ENCODE peak calls at places on chromosomes 2 and 18, in ten cellular contexts. B is pulmonary artery endothelial cell; V is activated naive CD8-positive, alpha-beta T cell treated with anti-CD3 and anti-CD28 coated beads, Interleukin-2, amount 50 U/mL, for 24 hours; G is LoVo; N is DMS153; H is AG09319; D is activated T-cell treated with anti-CD3 and anti-CD28 coated beads for 4 hours; R is GM03348; F is heart left ventricle; S is stimulated activated CD8-positive, alpha-beta memory T cell treated with anti-CD3 and anti-CD28 coated beads, Interleukin-15, amount 100 ng/mL, for 24 hours. Q is an unnamed sample.

GRCh38 chr2:46794693-46795317 is 120.8 kb downstream of the MCFD2 start:
- DNase-seq in H (no peak), D (no peak), B (no peak), G (no peak), V (no peak), S (no peak), N (no peak), R (no peak), F (no peak), Q (no peak)

GRCh38 chr2:19048593-19049264 is 309.7 kb downstream of the OSR1 start:
- DNase-seq in R (no peak), N (peak), S (no peak), F (peak), H (no peak), D (no peak), G (peak), V (no peak), B (no peak), Q (no peak)

GRCh38 chr18:55415258-55415871 is 172.6 kb downstream of the TCF4 start:
- DNase-seq in H (no peak), B (peak), F (peak), R (peak), S (peak), G (peak), N (peak), V (peak), D (peak), Q (peak)

GRCh38 chr2:43221660-43222471 is 4.5 kb downstream of the ZFP36L2 start:
- DNase-seq in F (peak), V (peak), R (peak), D (no peak), G (peak), H (peak), N (no peak), S (peak), B (no peak), Q (peak)

GRCh38 chr2:203240491-203240890 is 1.7 kb downstream of the CYP20A1 start:
- DNase-seq in R (no peak), V (no peak), S (no peak), N (no peak), H (no peak), G (no peak), B (no peak), D (no peak), F (no peak), Q (no peak)

GRCh38 chr2:241304039-241304670 is 11.3 kb downstream of the HDLBP start:
- DNase-seq in V (no peak), G (no peak), R (no peak), H (no peak), B (no peak), N (no peak), D (no peak), S (no peak), F (no peak), Q (no peak)

GRCh38 chr18:50820901-50821520 is 1.2 kb upstream of the MRO start:
- DNase-seq in S (no peak), H (no peak), R (no peak), G (no peak), B (no peak), F (no peak), N (no peak), D (no peak), V (no peak), Q (no peak)

GRCh38 chr2:42659601-42660000 is 91.2 kb downstream of the MTA3 start:
- DNase-seq in F (no peak), V (no peak), H (no peak), B (no peak), N (no peak), R (no peak), S (no peak), D (no peak), G (no peak), Q (no peak)

GRCh38 chr2:151337643-151338042 is 19.7 kb upstream of the TNFAIP6 start:
- DNase-seq in S (no peak), D (no peak), G (no peak), N (no peak), H (peak), F (no peak), B (no peak), V (no peak), R (no peak), Q (no peak)

GRCh38 chr2:157443090-157443489 is 799 bp downstream of the CYTIP start:
- DNase-seq in N (no peak), R (no peak), G (no peak), D (no peak), B (no peak), V (no peak), F (no peak), H (no peak), S (no peak), Q (no peak)

GRCh38 chr2:106143495-106144215 is 50.4 kb downstream of the UXS1 start:
- DNase-seq in G (no peak), S (no peak), R (no peak), H (no peak), B (no peak), D (no peak), N (no peak), F (no peak), V (no peak), Q (no peak)

GRCh38 chr2:219551412-219551811 is 7.6 kb downstream of the TMEM198 start:
- DNase-seq in D (no peak), H (no peak), B (no peak), S (no peak), G (no peak), V (no peak), F (no peak), N (no peak), R (peak), Q (no peak)

GRCh38 chr18:10291568-10291981 is 162.9 kb upstream of the APCDD1 start:
- DNase-seq in D (no peak), H (no peak), V (no peak), F (no peak), N (no peak), R (peak), S (no peak), G (no peak), B (no peak), Q (peak)

GRCh38 chr18:67486534-67486933 is 30.0 kb downstream of the DSEL start:
- DNase-seq in B (no peak), D (no peak), R (no peak), N (no peak), S (no peak), F (no peak), H (no peak), V (no peak), G (no peak), Q (no peak)

GRCh38 chr2:106057206-106057605 is 136.9 kb downstream of the UXS1 start:
- DNase-seq in F (no peak), N (no peak), D (peak), H (no peak), V (peak), R (no peak), G (peak), B (no peak), S (no peak), Q (no peak)

GRCh38 chr2:46329803-46330775 is 32.9 kb downstream of the EPAS1 start:
- DNase-seq in R (peak), G (no peak), H (no peak), S (no peak), V (no peak), B (no peak), D (no peak), N (no peak), F (no peak), Q (no peak)